ENCODE peak calls at places on chromosomes 6 and 20, in eight cellular contexts. S is cardiac muscle cell, M is GM12865, N is AG09309, U is IMR-90, I is heart right ventricle, O is heart left ventricle, D is astrocyte of the spinal cord. Y is an unnamed sample.

GRCh38 chr20:8414611-8415274 is 282.7 kb downstream of the PLCB1 start:
- DNase-seq in S (no peak), M (no peak), N (no peak), U (peak), I (no peak), O (no peak), D (peak), Y (peak)

GRCh38 chr6:149054559-149055194 is 262.8 kb upstream of the TAB2 start:
- DNase-seq in S (no peak), M (peak), N (no peak), U (no peak), I (no peak), O (no peak), D (no peak), Y (no peak)

GRCh38 chr6:100913400-100914276 is 32.5 kb upstream of the ASCC3 start:
- DNase-seq in S (no peak), M (no peak), N (no peak), U (peak), I (no peak), O (no peak), D (no peak), Y (no peak)

GRCh38 chr20:54773643-54774000 is 298.2 kb downstream of the DOK5 start:
- DNase-seq in S (no peak), M (no peak), N (no peak), U (no peak), I (no peak), O (no peak), D (no peak), Y (no peak)

GRCh38 chr20:19828233-19828632 is 70.2 kb downstream of the RIN2 start:
- DNase-seq in S (peak), M (peak), N (no peak), U (peak), I (no peak), O (no peak), D (peak), Y (no peak)

GRCh38 chr20:46375771-46376170 is 30.6 kb downstream of the ELMO2 start:
- DNase-seq in S (no peak), M (no peak), N (no peak), U (peak), I (no peak), O (no peak), D (peak), Y (no peak)

GRCh38 chr6:167893416-167893815 is 66.7 kb downstream of the AFDN start:
- DNase-seq in S (no peak), M (no peak), N (no peak), U (peak), I (no peak), O (no peak), D (peak), Y (peak)

GRCh38 chr20:15278041-15278440 is 940.6 kb upstream of the FLRT3 start:
- DNase-seq in S (no peak), M (no peak), N (no peak), U (no peak), I (no peak), O (no peak), D (no peak), Y (no peak)

GRCh38 chr20:45792513-45793118 is 862 bp downstream of the DNTTIP1 start:
- DNase-seq in S (no peak), M (no peak), N (no peak), U (no peak), I (no peak), O (peak), D (no peak), Y (no peak)

GRCh38 chr6:145015739-145016558 is 719.4 kb downstream of the EPM2A start:
- DNase-seq in S (no peak), M (peak), N (peak), U (peak), I (no peak), O (peak), D (peak), Y (peak)

GRCh38 chr6:108801331-108801730 is 46.9 kb upstream of the ARMC2 start:
- DNase-seq in S (no peak), M (no peak), N (no peak), U (no peak), I (no peak), O (no peak), D (no peak), Y (no peak)

GRCh38 chr20:48066256-48066655 is 281.0 kb upstream of the SULF2 start:
- DNase-seq in S (no peak), M (no peak), N (peak), U (peak), I (no peak), O (no peak), D (peak), Y (no peak)

GRCh38 chr20:50258790-50259483 is 68.3 kb downstream of the CEBPB start:
- DNase-seq in S (no peak), M (no peak), N (no peak), U (no peak), I (no peak), O (no peak), D (no peak), Y (no peak)

GRCh38 chr6:37971711-37972410 is 152.3 kb downstream of the ZFAND3 start:
- DNase-seq in S (no peak), M (no peak), N (no peak), U (peak), I (peak), O (no peak), D (no peak), Y (no peak)

GRCh38 chr6:163585932-163586437 is 171.5 kb downstream of the QKI start:
- DNase-seq in S (no peak), M (no peak), N (peak), U (peak), I (peak), O (peak), D (peak), Y (peak)

GRCh38 chr6:143151381-143151780 is 90.7 kb downstream of the AIG1 start:
- DNase-seq in S (no peak), M (no peak), N (no peak), U (no peak), I (no peak), O (no peak), D (no peak), Y (no peak)

GRCh38 chr6:168851460-168852103 is 402.1 kb downstream of the THBS2 start:
- DNase-seq in S (no peak), M (no peak), N (no peak), U (no peak), I (no peak), O (no peak), D (peak), Y (no peak)

GRCh38 chr20:48716086-48716485 is 111.7 kb downstream of the PREX1 start:
- DNase-seq in S (no peak), M (peak), N (no peak), U (no peak), I (no peak), O (no peak), D (no peak), Y (no peak)

GRCh38 chr6:19368511-19368910 is 468.7 kb upstream of the ID4 start:
- DNase-seq in S (no peak), M (no peak), N (peak), U (peak), I (no peak), O (no peak), D (peak), Y (peak)

GRCh38 chr20:49712918-49713778 is 530 bp downstream of the B4GALT5 start:
- DNase-seq in S (peak), M (peak), N (no peak), U (peak), I (peak), O (peak), D (no peak), Y (no peak)

GRCh38 chr6:17493286-17493685 is 99.9 kb downstream of the CAP2 start:
- DNase-seq in S (no peak), M (no peak), N (no peak), U (peak), I (no peak), O (no peak), D (peak), Y (no peak)

GRCh38 chr6:111725446-111726112 is 119.9 kb upstream of the TRAF3IP2 start:
- DNase-seq in S (no peak), M (no peak), N (no peak), U (peak), I (no peak), O (no peak), D (no peak), Y (no peak)

GRCh38 chr6:22448311-22448711 is 121.1 kb upstream of the HDGFL1 start:
- DNase-seq in S (no peak), M (no peak), N (peak), U (peak), I (no peak), O (no peak), D (peak), Y (peak)

GRCh38 chr6:134020543-134020942 is 31.9 kb downstream of the SLC2A12 start:
- DNase-seq in S (no peak), M (no peak), N (no peak), U (no peak), I (no peak), O (no peak), D (no peak), Y (no peak)

GRCh38 chr6:64680446-64680845 is 1026.6 kb downstream of the EYS start:
- DNase-seq in S (no peak), M (no peak), N (no peak), U (peak), I (no peak), O (no peak), D (peak), Y (no peak)

GRCh38 chr6:8943073-8943472 is 507.7 kb upstream of the SLC35B3 start:
- DNase-seq in S (no peak), M (no peak), N (no peak), U (no peak), I (no peak), O (no peak), D (no peak), Y (no peak)
- H3K4me3 ChIP-seq in S (no peak), M (no peak), N (no peak), U (no peak), I (no peak), O (no peak), D (no peak), Y (no peak)

DNA sequence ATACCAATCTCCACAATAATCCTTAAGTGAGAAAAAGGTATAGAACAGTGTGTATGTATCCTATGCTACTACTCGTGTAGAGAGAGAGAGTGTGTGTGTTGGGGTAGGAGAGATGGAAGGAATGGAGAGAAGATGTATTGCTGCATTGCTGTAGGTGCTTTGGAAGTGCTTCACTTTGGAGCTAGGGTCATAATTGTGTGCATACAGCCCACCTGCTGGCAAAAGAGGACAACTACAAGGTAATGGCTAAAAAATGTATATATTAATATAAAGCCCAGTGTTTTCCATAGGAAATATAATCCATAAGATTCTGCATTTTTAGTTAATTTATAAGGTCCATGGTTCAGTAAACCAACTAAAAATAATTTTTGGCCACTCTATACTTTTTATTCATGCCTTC is 36.1 kb downstream of the SERAC1 start:
- DNase-seq in S (peak), M (peak), N (no peak), U (peak), I (no peak), O (no peak), D (no peak), Y (no peak)
- TF ChIP-seq CTCF in S (peak), M (peak), N (peak), U (peak), I (no peak), O (peak), D (peak), Y (peak)

DNA sequence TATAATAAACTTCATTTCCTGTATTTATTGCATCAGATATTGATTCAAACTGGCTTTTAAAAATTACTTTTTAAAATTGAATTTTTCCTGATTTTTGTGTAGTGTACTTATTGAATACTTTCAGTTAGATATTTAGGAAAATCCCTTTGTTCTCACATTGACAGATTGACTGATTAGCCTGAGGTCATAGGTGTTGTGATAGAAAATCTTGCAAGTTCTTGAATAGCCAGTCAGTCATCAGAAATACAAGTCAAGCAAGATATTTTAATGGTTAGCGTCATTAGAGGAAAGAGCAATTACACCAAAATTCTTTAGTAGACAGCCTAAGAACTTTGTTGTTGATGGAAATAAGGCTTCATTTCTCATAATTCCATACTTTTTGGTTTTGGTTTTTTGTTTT is 3.4 kb upstream of the TMEM30A start:
- DNase-seq in S (no peak), M (no peak), N (no peak), U (no peak), I (no peak), O (no peak), D (no peak), Y (no peak)
- H3K4me3 ChIP-seq in S (no peak), M (no peak), N (no peak), U (no peak), I (no peak), O (no peak), D (no peak), Y (no peak)

DNA sequence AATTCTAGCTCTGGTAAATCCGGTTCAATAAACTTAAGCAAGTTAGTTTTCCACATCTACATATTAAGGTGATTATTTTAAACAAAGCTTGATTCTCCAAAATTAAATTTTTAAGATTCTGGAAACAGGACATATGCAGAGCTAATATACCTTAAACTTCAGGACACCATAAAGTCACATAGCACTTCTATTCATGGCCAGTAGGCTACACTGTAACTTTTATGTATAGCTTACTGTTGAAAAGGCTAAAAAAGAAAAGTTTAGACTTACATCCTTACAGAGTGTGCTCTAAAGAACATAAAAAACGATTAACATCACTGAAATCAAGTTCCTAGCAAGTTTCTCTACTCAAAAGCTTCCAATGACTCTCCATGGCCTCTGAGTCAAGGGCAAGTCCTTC is 224.7 kb downstream of the PTPRK start:
- DNase-seq in S (no peak), M (no peak), N (no peak), U (no peak), I (no peak), O (no peak), D (no peak), Y (no peak)
- TF ChIP-seq CTCF in S (no peak), M (no peak), N (no peak), U (peak), I (no peak), O (no peak), D (no peak), Y (peak)

GRCh38 chr6:5315883-5316282 is 54.6 kb downstream of the FARS2 start:
- DNase-seq in S (no peak), M (no peak), N (peak), U (peak), I (no peak), O (no peak), D (no peak), Y (no peak)
- H3K4me3 ChIP-seq in S (no peak), M (no peak), N (no peak), U (no peak), I (no peak), O (no peak), D (no peak), Y (no peak)

GRCh38 chr20:36712775-36713174 is 33.1 kb downstream of the NDRG3 start:
- DNase-seq in S (no peak), M (no peak), N (no peak), U (no peak), I (no peak), O (no peak), D (no peak), Y (no peak)

GRCh38 chr20:36720510-36720909 is 25.4 kb downstream of the NDRG3 start:
- DNase-seq in S (no peak), M (no peak), N (no peak), U (peak), I (no peak), O (no peak), D (no peak), Y (peak)

DNA sequence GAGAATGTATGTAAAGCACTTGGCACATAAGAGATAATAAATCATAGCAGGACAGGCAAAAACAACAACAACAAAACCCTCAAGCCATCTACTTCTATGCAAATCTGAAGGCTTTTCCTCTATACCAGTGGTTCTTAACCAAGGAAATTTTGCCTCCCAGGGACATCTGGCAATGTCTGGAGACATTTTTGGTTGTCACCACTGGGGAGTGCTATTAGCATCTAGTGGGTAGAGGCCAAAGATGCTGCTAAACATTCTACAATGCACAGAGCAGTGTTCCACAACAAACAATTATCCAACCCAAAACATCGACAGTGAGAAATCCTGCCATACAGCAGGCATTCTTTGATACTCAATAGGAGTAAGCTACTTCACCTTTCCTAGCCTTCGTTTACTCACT is 28.2 kb downstream of the NDRG3 start:
- DNase-seq in S (peak), M (peak), N (no peak), U (no peak), I (no peak), O (no peak), D (no peak), Y (no peak)
- TF ChIP-seq CTCF in S (peak), M (peak), N (peak), U (peak), I (peak), O (peak), D (peak), Y (peak)

GRCh38 chr6:157376706-157377230 is 4.2 kb upstream of the ZDHHC14 start:
- DNase-seq in S (no peak), M (no peak), N (peak), U (peak), I (no peak), O (no peak), D (peak), Y (no peak)

GRCh38 chr6:157380458-157380778 is 572 bp upstream of the ZDHHC14 start:
- DNase-seq in S (no peak), M (peak), N (no peak), U (no peak), I (no peak), O (no peak), D (no peak), Y (no peak)

GRCh38 chr6:157381631-157382621 is 936 bp downstream of the ZDHHC14 start:
- DNase-seq in S (peak), M (peak), N (no peak), U (peak), I (peak), O (peak), D (peak), Y (no peak)

GRCh38 chr6:157380779-157381561 is at the start of gene ZDHHC14:
- DNase-seq in S (peak), M (peak), N (peak), U (peak), I (peak), O (peak), D (peak), Y (no peak)

GRCh38 chr6:157379656-157380457 is 1.1 kb upstream of the ZDHHC14 start:
- DNase-seq in S (peak), M (peak), N (peak), U (peak), I (peak), O (peak), D (peak), Y (peak)
- H3K4me3 ChIP-seq in S (peak), M (peak), N (peak), U (peak), I (peak), O (peak), D (peak), Y (peak)

DNA sequence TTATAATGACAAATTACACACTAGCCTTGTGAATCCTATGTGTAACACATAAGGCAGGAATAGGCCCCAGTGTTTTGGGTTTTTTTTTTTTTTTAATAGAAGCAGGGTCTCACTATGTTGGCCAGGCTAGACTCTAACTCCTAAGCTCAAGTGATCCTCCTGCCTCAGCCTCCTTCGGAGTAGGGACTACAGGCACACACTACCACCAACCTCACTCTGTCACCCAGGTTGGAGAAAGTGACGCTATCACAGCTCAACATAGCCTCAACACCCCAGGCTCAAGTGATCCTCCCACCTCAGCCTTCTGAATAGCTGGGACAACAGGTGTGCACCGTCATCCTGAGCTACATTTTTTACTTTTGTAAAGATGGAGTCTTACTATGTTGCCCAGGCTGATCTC is 205.8 kb upstream of the RREB1 start:
- DNase-seq in S (no peak), M (no peak), N (no peak), U (no peak), I (no peak), O (no peak), D (no peak), Y (no peak)
- TF ChIP-seq CTCF in S (no peak), M (no peak), N (no peak), U (no peak), I (no peak), O (no peak), D (no peak), Y (no peak)

GRCh38 chr6:81693212-81693611 is 59.3 kb downstream of the TENT5A start:
- DNase-seq in S (no peak), M (no peak), N (no peak), U (no peak), I (no peak), O (no peak), D (no peak), Y (no peak)

GRCh38 chr6:81694214-81694613 is 58.3 kb downstream of the TENT5A start:
- DNase-seq in S (no peak), M (no peak), N (no peak), U (no peak), I (no peak), O (no peak), D (no peak), Y (no peak)

GRCh38 chr6:81697564-81697963 is 54.9 kb downstream of the TENT5A start:
- DNase-seq in S (no peak), M (peak), N (no peak), U (peak), I (no peak), O (no peak), D (peak), Y (peak)

GRCh38 chr6:81694855-81695254 is 57.6 kb downstream of the TENT5A start:
- DNase-seq in S (no peak), M (no peak), N (no peak), U (no peak), I (no peak), O (no peak), D (no peak), Y (no peak)

GRCh38 chr6:81696505-81696904 is 56.0 kb downstream of the TENT5A start:
- DNase-seq in S (no peak), M (peak), N (no peak), U (peak), I (no peak), O (no peak), D (peak), Y (peak)
- H3K4me3 ChIP-seq in S (no peak), M (no peak), N (no peak), U (no peak), I (no peak), O (no peak), D (no peak), Y (no peak)

Y was measured in epithelial cell of proximal tubule.